ENCODE peak calls at places on chromosomes 5 and 9, in six cellular contexts. One of them, this sample, is unnamed.
A peak's percentile ranks its signal among the peaks of the same experiment; 100 is the strongest.

GRCh38 chr9:135517407-135517822 is 3.8 kb upstream of the LCN1 start:
- DNase-seq in IMR-90: no peak
- DNase-seq in lower lobe of right lung: no peak
- DNase-seq in stimulated activated naive CD4-positive, alpha-beta T cell: no peak
- DNase-seq in left kidney: no peak
- DNase-seq in stimulated activated CD4-positive, alpha-beta T cell treated with anti-CD3 and anti-CD28 coated beads, Interleukin-4, amount 100 ng/mL, for 48 hours: no peak
- DNase-seq in this sample: no peak

GRCh38 chr9:127397722-127398647 is 1.0 kb downstream of the SLC2A8 start:
- DNase-seq in stimulated activated naive CD4-positive, alpha-beta T cell: no peak
- DNase-seq in lower lobe of right lung: peak; percentile 70
- DNase-seq in left kidney: peak; percentile 78
- DNase-seq in IMR-90: peak; percentile 33
- DNase-seq in stimulated activated CD4-positive, alpha-beta T cell treated with anti-CD3 and anti-CD28 coated beads, Interleukin-4, amount 100 ng/mL, for 48 hours: no peak
- DNase-seq in this sample: no peak

GRCh38 chr5:138832218-138832617 is 42.9 kb downstream of the LRRTM2 start:
- DNase-seq in stimulated activated naive CD4-positive, alpha-beta T cell: no peak
- DNase-seq in left kidney: no peak
- DNase-seq in IMR-90: no peak
- DNase-seq in stimulated activated CD4-positive, alpha-beta T cell treated with anti-CD3 and anti-CD28 coated beads, Interleukin-4, amount 100 ng/mL, for 48 hours: no peak
- DNase-seq in lower lobe of right lung: no peak
- DNase-seq in this sample: no peak

GRCh38 chr5:136004436-136004835 is 24.4 kb upstream of the TGFBI start:
- DNase-seq in IMR-90: peak; percentile 97
- DNase-seq in left kidney: no peak
- DNase-seq in stimulated activated naive CD4-positive, alpha-beta T cell: no peak
- DNase-seq in lower lobe of right lung: no peak
- DNase-seq in stimulated activated CD4-positive, alpha-beta T cell treated with anti-CD3 and anti-CD28 coated beads, Interleukin-4, amount 100 ng/mL, for 48 hours: no peak
- DNase-seq in this sample: peak; percentile 95

GRCh38 chr9:133403766-133404439 is 13.9 kb downstream of the REXO4 start:
- DNase-seq in IMR-90: no peak
- DNase-seq in stimulated activated naive CD4-positive, alpha-beta T cell: peak; percentile 43
- DNase-seq in stimulated activated CD4-positive, alpha-beta T cell treated with anti-CD3 and anti-CD28 coated beads, Interleukin-4, amount 100 ng/mL, for 48 hours: peak; percentile 40
- DNase-seq in lower lobe of right lung: peak; percentile 72
- DNase-seq in left kidney: peak; percentile 40
- DNase-seq in this sample: no peak

GRCh38 chr5:16487448-16487847 is 21.8 kb upstream of the ZNF622 start:
- DNase-seq in lower lobe of right lung: no peak
- DNase-seq in IMR-90: no peak
- DNase-seq in left kidney: no peak
- DNase-seq in stimulated activated CD4-positive, alpha-beta T cell treated with anti-CD3 and anti-CD28 coated beads, Interleukin-4, amount 100 ng/mL, for 48 hours: no peak
- DNase-seq in stimulated activated naive CD4-positive, alpha-beta T cell: no peak
- DNase-seq in this sample: no peak

GRCh38 chr5:4189317-4189716 is 593.7 kb downstream of the IRX1 start:
- DNase-seq in lower lobe of right lung: no peak
- DNase-seq in stimulated activated naive CD4-positive, alpha-beta T cell: no peak
- DNase-seq in stimulated activated CD4-positive, alpha-beta T cell treated with anti-CD3 and anti-CD28 coated beads, Interleukin-4, amount 100 ng/mL, for 48 hours: no peak
- DNase-seq in left kidney: peak; percentile 85
- DNase-seq in IMR-90: no peak
- DNase-seq in this sample: no peak

GRCh38 chr5:93305984-93306383 is 275.0 kb downstream of the NR2F1-AS1 start:
- DNase-seq in IMR-90: no peak
- DNase-seq in stimulated activated naive CD4-positive, alpha-beta T cell: no peak
- DNase-seq in left kidney: peak; percentile 49
- DNase-seq in lower lobe of right lung: no peak
- DNase-seq in stimulated activated CD4-positive, alpha-beta T cell treated with anti-CD3 and anti-CD28 coated beads, Interleukin-4, amount 100 ng/mL, for 48 hours: no peak
- DNase-seq in this sample: no peak

GRCh38 chr5:40191041-40191550 is 488.6 kb upstream of the PTGER4 start:
- DNase-seq in lower lobe of right lung: no peak
- DNase-seq in stimulated activated CD4-positive, alpha-beta T cell treated with anti-CD3 and anti-CD28 coated beads, Interleukin-4, amount 100 ng/mL, for 48 hours: no peak
- DNase-seq in left kidney: peak; percentile 46
- DNase-seq in IMR-90: no peak
- DNase-seq in stimulated activated naive CD4-positive, alpha-beta T cell: no peak
- DNase-seq in this sample: peak; percentile 18

GRCh38 chr5:148820778-148821395 is 5.5 kb upstream of the ADRB2 start:
- DNase-seq in left kidney: no peak
- DNase-seq in stimulated activated CD4-positive, alpha-beta T cell treated with anti-CD3 and anti-CD28 coated beads, Interleukin-4, amount 100 ng/mL, for 48 hours: no peak
- DNase-seq in stimulated activated naive CD4-positive, alpha-beta T cell: no peak
- DNase-seq in IMR-90: peak; percentile 50
- DNase-seq in lower lobe of right lung: no peak
- DNase-seq in this sample: peak; percentile 52

GRCh38 chr5:179698935-179699639 is at the start of gene CANX:
- DNase-seq in IMR-90: no peak
- DNase-seq in stimulated activated naive CD4-positive, alpha-beta T cell: no peak
- DNase-seq in stimulated activated CD4-positive, alpha-beta T cell treated with anti-CD3 and anti-CD28 coated beads, Interleukin-4, amount 100 ng/mL, for 48 hours: no peak
- DNase-seq in left kidney: no peak
- DNase-seq in lower lobe of right lung: no peak
- DNase-seq in this sample: peak; percentile 9

GRCh38 chr5:142110046-142110531 is 1.5 kb downstream of the NDFIP1 start:
- DNase-seq in stimulated activated CD4-positive, alpha-beta T cell treated with anti-CD3 and anti-CD28 coated beads, Interleukin-4, amount 100 ng/mL, for 48 hours: no peak
- DNase-seq in lower lobe of right lung: no peak
- DNase-seq in left kidney: peak; percentile 33
- DNase-seq in stimulated activated naive CD4-positive, alpha-beta T cell: no peak
- DNase-seq in IMR-90: peak; percentile 59
- DNase-seq in this sample: peak; percentile 58

GRCh38 chr9:134295746-134296250 is 30.5 kb upstream of the RXRA start:
- DNase-seq in stimulated activated naive CD4-positive, alpha-beta T cell: no peak
- DNase-seq in stimulated activated CD4-positive, alpha-beta T cell treated with anti-CD3 and anti-CD28 coated beads, Interleukin-4, amount 100 ng/mL, for 48 hours: no peak
- DNase-seq in lower lobe of right lung: peak; percentile 4
- DNase-seq in left kidney: no peak
- DNase-seq in IMR-90: no peak
- DNase-seq in this sample: no peak

GRCh38 chr5:10149911-10150310 is 99.8 kb downstream of the ATPSCKMT start:
- DNase-seq in stimulated activated naive CD4-positive, alpha-beta T cell: no peak
- DNase-seq in stimulated activated CD4-positive, alpha-beta T cell treated with anti-CD3 and anti-CD28 coated beads, Interleukin-4, amount 100 ng/mL, for 48 hours: no peak
- DNase-seq in IMR-90: no peak
- DNase-seq in lower lobe of right lung: no peak
- DNase-seq in left kidney: no peak
- DNase-seq in this sample: no peak

GRCh38 chr9:94084314-94084713 is at the start of gene PTPDC1:
- DNase-seq in stimulated activated naive CD4-positive, alpha-beta T cell: no peak
- DNase-seq in IMR-90: peak; percentile 89
- DNase-seq in lower lobe of right lung: no peak
- DNase-seq in left kidney: peak; percentile 84
- DNase-seq in stimulated activated CD4-positive, alpha-beta T cell treated with anti-CD3 and anti-CD28 coated beads, Interleukin-4, amount 100 ng/mL, for 48 hours: no peak
- DNase-seq in this sample: peak; percentile 59

GRCh38 chr9:127634698-127635097 is 22.6 kb downstream of the STXBP1 start:
- DNase-seq in lower lobe of right lung: no peak
- DNase-seq in stimulated activated CD4-positive, alpha-beta T cell treated with anti-CD3 and anti-CD28 coated beads, Interleukin-4, amount 100 ng/mL, for 48 hours: no peak
- DNase-seq in stimulated activated naive CD4-positive, alpha-beta T cell: no peak
- DNase-seq in left kidney: peak; percentile 44
- DNase-seq in IMR-90: no peak
- DNase-seq in this sample: no peak

GRCh38 chr5:32805966-32806626 is 95.0 kb downstream of the NPR3 start:
- DNase-seq in stimulated activated naive CD4-positive, alpha-beta T cell: no peak
- DNase-seq in left kidney: peak; percentile 48
- DNase-seq in lower lobe of right lung: no peak
- DNase-seq in stimulated activated CD4-positive, alpha-beta T cell treated with anti-CD3 and anti-CD28 coated beads, Interleukin-4, amount 100 ng/mL, for 48 hours: no peak
- DNase-seq in IMR-90: peak; percentile 94
- DNase-seq in this sample: peak; percentile 83

GRCh38 chr5:163532203-163532892 is 26.9 kb downstream of the MAT2B start:
- DNase-seq in lower lobe of right lung: no peak
- DNase-seq in left kidney: no peak
- DNase-seq in stimulated activated naive CD4-positive, alpha-beta T cell: no peak
- DNase-seq in IMR-90: no peak
- DNase-seq in stimulated activated CD4-positive, alpha-beta T cell treated with anti-CD3 and anti-CD28 coated beads, Interleukin-4, amount 100 ng/mL, for 48 hours: no peak
- DNase-seq in this sample: no peak

GRCh38 chr9:6106576-6107339 is 91.3 kb upstream of the RANBP6 start:
- DNase-seq in stimulated activated naive CD4-positive, alpha-beta T cell: no peak
- DNase-seq in IMR-90: peak; percentile 12
- DNase-seq in stimulated activated CD4-positive, alpha-beta T cell treated with anti-CD3 and anti-CD28 coated beads, Interleukin-4, amount 100 ng/mL, for 48 hours: no peak
- DNase-seq in lower lobe of right lung: no peak
- DNase-seq in left kidney: peak; percentile 59
- DNase-seq in this sample: peak; percentile 71

GRCh38 chr9:20728493-20729220 is 44.6 kb downstream of the FOCAD start:
- DNase-seq in left kidney: no peak
- DNase-seq in IMR-90: peak; percentile 35
- DNase-seq in stimulated activated CD4-positive, alpha-beta T cell treated with anti-CD3 and anti-CD28 coated beads, Interleukin-4, amount 100 ng/mL, for 48 hours: no peak
- DNase-seq in stimulated activated naive CD4-positive, alpha-beta T cell: no peak
- DNase-seq in lower lobe of right lung: no peak
- DNase-seq in this sample: peak; percentile 5

GRCh38 chr5:138448481-138449398 is 9.9 kb downstream of the REEP2 start:
- DNase-seq in left kidney: peak; percentile 62
- DNase-seq in lower lobe of right lung: no peak
- DNase-seq in IMR-90: peak; percentile 36
- DNase-seq in stimulated activated naive CD4-positive, alpha-beta T cell: no peak
- DNase-seq in stimulated activated CD4-positive, alpha-beta T cell treated with anti-CD3 and anti-CD28 coated beads, Interleukin-4, amount 100 ng/mL, for 48 hours: no peak
- DNase-seq in this sample: no peak

GRCh38 chr5:164252-164651 is 27.0 kb upstream of the LRRC14B start:
- DNase-seq in left kidney: no peak
- DNase-seq in stimulated activated naive CD4-positive, alpha-beta T cell: no peak
- DNase-seq in lower lobe of right lung: no peak
- DNase-seq in IMR-90: no peak
- DNase-seq in stimulated activated CD4-positive, alpha-beta T cell treated with anti-CD3 and anti-CD28 coated beads, Interleukin-4, amount 100 ng/mL, for 48 hours: no peak
- DNase-seq in this sample: no peak

GRCh38 chr5:89293849-89294248 is 410.9 kb upstream of the MEF2C start:
- DNase-seq in IMR-90: peak; percentile 49
- DNase-seq in stimulated activated naive CD4-positive, alpha-beta T cell: no peak
- DNase-seq in left kidney: no peak
- DNase-seq in stimulated activated CD4-positive, alpha-beta T cell treated with anti-CD3 and anti-CD28 coated beads, Interleukin-4, amount 100 ng/mL, for 48 hours: no peak
- DNase-seq in lower lobe of right lung: no peak
- DNase-seq in this sample: peak; percentile 71

GRCh38 chr9:706606-707451 is 134.7 kb upstream of the DMRT1 start:
- DNase-seq in stimulated activated naive CD4-positive, alpha-beta T cell: no peak
- DNase-seq in stimulated activated CD4-positive, alpha-beta T cell treated with anti-CD3 and anti-CD28 coated beads, Interleukin-4, amount 100 ng/mL, for 48 hours: peak; percentile 7
- DNase-seq in IMR-90: peak; percentile 75
- DNase-seq in left kidney: peak; percentile 89
- DNase-seq in lower lobe of right lung: peak; percentile 80
- DNase-seq in this sample: peak; percentile 58

GRCh38 chr5:128213340-128213739 is 129.8 kb downstream of the SLC12A2 start:
- DNase-seq in stimulated activated naive CD4-positive, alpha-beta T cell: peak; percentile 13
- DNase-seq in lower lobe of right lung: no peak
- DNase-seq in IMR-90: peak; percentile 77
- DNase-seq in left kidney: peak; percentile 87
- DNase-seq in stimulated activated CD4-positive, alpha-beta T cell treated with anti-CD3 and anti-CD28 coated beads, Interleukin-4, amount 100 ng/mL, for 48 hours: no peak
- DNase-seq in this sample: peak; percentile 56

This sample was measured in HCEC 1CT.